ENCODE peak calls at places on chromosomes 13 and 19, in eight cellular contexts. One of them, this sample, is unnamed.

GRCh38 chr13:67235265-67235664 is 5.1 kb upstream of the PCDH9 start:
- DNase-seq in K562: no peak
- DNase-seq in SK-N-SH: peak
- DNase-seq in keratinocyte: no peak
- DNase-seq in GM23248: no peak
- DNase-seq in mammary epithelial cell: no peak
- DNase-seq in neuronal stem cell: no peak
- DNase-seq in H9: no peak
- DNase-seq in this sample: no peak

GRCh38 chr13:45445053-45445452 is 19.7 kb upstream of the COG3 start:
- DNase-seq in K562: no peak
- DNase-seq in SK-N-SH: no peak
- DNase-seq in keratinocyte: no peak
- DNase-seq in GM23248: no peak
- DNase-seq in mammary epithelial cell: no peak
- DNase-seq in neuronal stem cell: no peak
- DNase-seq in H9: no peak
- DNase-seq in this sample: no peak

GRCh38 chr19:40804783-40805242 is 5.8 kb downstream of the EGLN2 start:
- DNase-seq in K562: no peak
- DNase-seq in SK-N-SH: no peak
- DNase-seq in keratinocyte: no peak
- DNase-seq in GM23248: peak
- DNase-seq in mammary epithelial cell: no peak
- DNase-seq in neuronal stem cell: no peak
- DNase-seq in H9: no peak
- DNase-seq in this sample: peak

GRCh38 chr19:57527136-57527881 is at the start of gene ZNF549:
- DNase-seq in K562: peak
- DNase-seq in SK-N-SH: peak
- DNase-seq in keratinocyte: peak
- DNase-seq in GM23248: peak
- DNase-seq in mammary epithelial cell: peak
- DNase-seq in neuronal stem cell: peak
- DNase-seq in H9: peak
- DNase-seq in this sample: peak

GRCh38 chr13:45859682-45860081 is 8.1 kb upstream of the SIAH3 start:
- DNase-seq in K562: no peak
- DNase-seq in SK-N-SH: no peak
- DNase-seq in keratinocyte: no peak
- DNase-seq in GM23248: no peak
- DNase-seq in mammary epithelial cell: peak
- DNase-seq in neuronal stem cell: peak
- DNase-seq in H9: peak
- DNase-seq in this sample: no peak

GRCh38 chr19:54875506-54875905 is 1.5 kb downstream of the FCAR start:
- DNase-seq in K562: no peak
- DNase-seq in SK-N-SH: no peak
- DNase-seq in keratinocyte: no peak
- DNase-seq in GM23248: no peak
- DNase-seq in mammary epithelial cell: no peak
- DNase-seq in neuronal stem cell: no peak
- DNase-seq in H9: no peak
- DNase-seq in this sample: no peak

GRCh38 chr13:29284726-29285125 is 310.8 kb downstream of the SLC7A1 start:
- DNase-seq in K562: no peak
- DNase-seq in SK-N-SH: no peak
- DNase-seq in keratinocyte: no peak
- DNase-seq in GM23248: peak
- DNase-seq in mammary epithelial cell: no peak
- DNase-seq in neuronal stem cell: no peak
- DNase-seq in H9: no peak
- DNase-seq in this sample: no peak

GRCh38 chr19:38663957-38664502 is 16.6 kb downstream of the ACTN4 start:
- DNase-seq in K562: peak
- DNase-seq in SK-N-SH: no peak
- DNase-seq in keratinocyte: no peak
- DNase-seq in GM23248: no peak
- DNase-seq in mammary epithelial cell: no peak
- DNase-seq in neuronal stem cell: no peak
- DNase-seq in H9: no peak
- DNase-seq in this sample: peak

DNA sequence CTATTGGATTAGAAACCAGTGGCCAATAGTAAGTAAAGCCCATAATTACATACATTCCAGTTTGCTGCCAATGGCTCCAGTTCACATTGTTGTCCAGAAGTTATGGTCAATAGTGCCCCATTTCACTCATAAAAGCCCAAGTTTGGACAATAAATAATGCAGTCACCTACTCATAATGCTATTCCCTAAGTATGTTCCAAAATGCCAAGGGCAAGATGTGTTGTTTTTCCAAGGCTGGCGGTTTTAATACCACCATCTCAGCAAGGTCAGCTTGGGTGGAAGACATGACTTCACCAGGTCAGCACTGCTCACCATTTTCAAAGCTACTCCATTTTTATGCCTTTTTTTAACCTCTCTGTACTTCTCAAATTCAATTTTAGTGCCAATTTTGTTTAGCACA is 32.7 kb downstream of the KCTD12 start:
- DNase-seq in K562: no peak
- DNase-seq in SK-N-SH: no peak
- DNase-seq in keratinocyte: no peak
- DNase-seq in GM23248: no peak
- DNase-seq in mammary epithelial cell: peak
- DNase-seq in neuronal stem cell: no peak
- DNase-seq in H9: no peak
- DNase-seq in this sample: no peak
- H3K9ac ChIP-seq in K562: no peak
- H3K9ac ChIP-seq in SK-N-SH: no peak
- H3K9ac ChIP-seq in keratinocyte: peak
- H3K9ac ChIP-seq in GM23248: no peak
- H3K9ac ChIP-seq in mammary epithelial cell: no peak
- H3K9ac ChIP-seq in neuronal stem cell: no peak
- H3K9ac ChIP-seq in H9: no peak
- H3K9ac ChIP-seq in this sample: no peak

GRCh38 chr13:48749699-48750473 is 96.2 kb downstream of the CYSLTR2 start:
- DNase-seq in K562: peak
- DNase-seq in SK-N-SH: peak
- DNase-seq in keratinocyte: peak
- DNase-seq in GM23248: peak
- DNase-seq in mammary epithelial cell: peak
- DNase-seq in neuronal stem cell: peak
- DNase-seq in H9: peak
- DNase-seq in this sample: peak
- H3K9ac ChIP-seq in K562: no peak
- H3K9ac ChIP-seq in SK-N-SH: peak
- H3K9ac ChIP-seq in keratinocyte: peak
- H3K9ac ChIP-seq in GM23248: peak
- H3K9ac ChIP-seq in mammary epithelial cell: peak
- H3K9ac ChIP-seq in neuronal stem cell: no peak
- H3K9ac ChIP-seq in H9: no peak
- H3K9ac ChIP-seq in this sample: no peak

DNA sequence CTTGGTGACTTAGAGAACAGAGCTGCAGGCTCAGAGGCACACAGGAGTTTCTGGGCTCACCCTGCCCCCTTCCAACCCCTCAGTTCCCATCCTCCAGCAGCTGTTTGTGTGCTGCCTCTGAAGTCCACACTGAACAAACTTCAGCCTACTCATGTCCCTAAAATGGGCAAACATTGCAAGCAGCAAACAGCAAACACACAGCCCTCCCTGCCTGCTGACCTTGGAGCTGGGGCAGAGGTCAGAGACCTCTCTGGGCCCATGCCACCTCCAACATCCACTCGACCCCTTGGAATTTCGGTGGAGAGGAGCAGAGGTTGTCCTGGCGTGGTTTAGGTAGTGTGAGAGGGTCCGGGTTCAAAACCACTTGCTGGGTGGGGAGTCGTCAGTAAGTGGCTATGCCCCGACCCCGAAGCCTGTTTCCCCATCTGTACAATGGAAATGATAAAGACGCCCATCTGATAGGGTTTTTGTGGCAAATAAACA is 9.9 kb downstream of the APOC1 start:
- DNase-seq in K562: no peak
- DNase-seq in SK-N-SH: no peak
- DNase-seq in keratinocyte: no peak
- DNase-seq in GM23248: no peak
- DNase-seq in mammary epithelial cell: no peak
- DNase-seq in neuronal stem cell: no peak
- DNase-seq in H9: no peak
- DNase-seq in this sample: no peak
- H3K9ac ChIP-seq in K562: peak
- H3K9ac ChIP-seq in SK-N-SH: no peak
- H3K9ac ChIP-seq in keratinocyte: no peak
- H3K9ac ChIP-seq in GM23248: no peak
- H3K9ac ChIP-seq in mammary epithelial cell: no peak
- H3K9ac ChIP-seq in neuronal stem cell: no peak
- H3K9ac ChIP-seq in H9: no peak
- H3K9ac ChIP-seq in this sample: no peak

GRCh38 chr13:26806891-26807290 is 46.3 kb upstream of the GPR12 start:
- DNase-seq in K562: no peak
- DNase-seq in SK-N-SH: no peak
- DNase-seq in keratinocyte: no peak
- DNase-seq in GM23248: no peak
- DNase-seq in mammary epithelial cell: peak
- DNase-seq in neuronal stem cell: no peak
- DNase-seq in H9: no peak
- DNase-seq in this sample: no peak

GRCh38 chr13:26811636-26812035 is 51.0 kb upstream of the GPR12 start:
- DNase-seq in K562: no peak
- DNase-seq in SK-N-SH: no peak
- DNase-seq in keratinocyte: no peak
- DNase-seq in GM23248: no peak
- DNase-seq in mammary epithelial cell: no peak
- DNase-seq in neuronal stem cell: no peak
- DNase-seq in H9: no peak
- DNase-seq in this sample: no peak

GRCh38 chr13:26813626-26814348 is 53.2 kb upstream of the GPR12 start:
- DNase-seq in K562: no peak
- DNase-seq in SK-N-SH: no peak
- DNase-seq in keratinocyte: no peak
- DNase-seq in GM23248: no peak
- DNase-seq in mammary epithelial cell: no peak
- DNase-seq in neuronal stem cell: no peak
- DNase-seq in H9: no peak
- DNase-seq in this sample: no peak

DNA sequence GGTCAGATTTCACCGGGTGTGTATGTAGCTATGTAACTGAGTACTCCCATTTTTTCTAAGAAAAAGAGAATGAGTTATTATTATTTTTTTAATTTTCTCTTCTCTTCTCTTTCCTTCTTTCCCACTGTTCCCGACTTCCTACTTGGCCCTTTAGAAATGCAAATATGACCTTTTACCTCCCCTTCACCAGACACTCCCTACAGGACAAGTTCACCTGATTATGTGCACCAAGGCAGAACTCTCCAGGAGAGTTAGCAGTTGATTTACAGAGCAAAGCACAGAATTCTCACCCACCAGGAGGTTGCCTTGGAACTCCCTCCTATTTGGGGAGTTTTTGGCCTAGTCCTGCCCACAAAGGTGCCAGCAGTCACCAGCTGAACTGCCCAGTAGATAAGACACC is 49.5 kb upstream of the GPR12 start:
- DNase-seq in K562: no peak
- DNase-seq in SK-N-SH: no peak
- DNase-seq in keratinocyte: no peak
- DNase-seq in GM23248: no peak
- DNase-seq in mammary epithelial cell: no peak
- DNase-seq in neuronal stem cell: no peak
- DNase-seq in H9: no peak
- DNase-seq in this sample: no peak
- H3K9ac ChIP-seq in K562: no peak
- H3K9ac ChIP-seq in SK-N-SH: no peak
- H3K9ac ChIP-seq in keratinocyte: no peak
- H3K9ac ChIP-seq in GM23248: no peak
- H3K9ac ChIP-seq in mammary epithelial cell: no peak
- H3K9ac ChIP-seq in neuronal stem cell: no peak
- H3K9ac ChIP-seq in H9: no peak
- H3K9ac ChIP-seq in this sample: no peak

DNA sequence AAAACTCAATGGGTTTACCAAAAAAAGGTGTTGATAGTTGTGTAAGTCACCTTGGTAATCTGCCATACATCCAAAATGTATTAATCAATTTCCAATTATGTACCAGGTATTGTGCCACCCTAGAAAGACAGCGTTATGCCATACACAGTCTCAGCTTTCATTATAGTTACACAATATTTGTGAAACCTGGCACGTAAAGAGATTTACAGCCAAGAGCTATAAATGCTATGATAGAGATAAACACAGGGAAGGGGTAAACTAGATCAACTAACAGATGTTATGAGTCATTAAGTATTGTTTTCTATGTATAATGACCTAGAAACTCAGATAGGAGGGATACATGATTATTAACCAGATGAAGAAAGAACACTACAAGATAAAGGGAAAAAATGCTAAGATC is 725.6 kb upstream of the SLITRK5 start:
- DNase-seq in K562: no peak
- DNase-seq in SK-N-SH: no peak
- DNase-seq in keratinocyte: no peak
- DNase-seq in GM23248: no peak
- DNase-seq in mammary epithelial cell: no peak
- DNase-seq in neuronal stem cell: no peak
- DNase-seq in H9: no peak
- DNase-seq in this sample: no peak
- H3K9ac ChIP-seq in K562: no peak
- H3K9ac ChIP-seq in SK-N-SH: no peak
- H3K9ac ChIP-seq in keratinocyte: no peak
- H3K9ac ChIP-seq in GM23248: no peak
- H3K9ac ChIP-seq in mammary epithelial cell: no peak
- H3K9ac ChIP-seq in neuronal stem cell: no peak
- H3K9ac ChIP-seq in H9: no peak
- H3K9ac ChIP-seq in this sample: no peak

DNA sequence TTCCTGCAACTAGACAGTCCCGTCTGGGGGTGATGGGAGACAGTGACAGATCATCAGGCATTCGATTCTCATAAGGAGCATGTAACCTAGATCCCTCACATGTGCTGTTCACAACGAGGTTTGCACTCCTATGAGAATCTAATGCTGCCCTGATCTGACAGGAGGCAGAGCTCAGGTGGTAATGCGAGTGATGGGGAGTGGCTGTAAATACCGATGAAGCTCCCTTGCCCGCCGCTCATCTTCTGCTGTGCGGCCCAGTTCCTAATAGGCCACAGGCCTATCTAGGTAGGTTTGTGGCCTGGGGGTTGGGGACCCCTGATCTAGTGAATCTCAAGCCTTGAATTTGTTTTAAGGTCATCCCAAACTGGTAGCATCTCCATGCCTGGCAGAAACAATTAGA is 27.3 kb upstream of the FAM124A start:
- DNase-seq in K562: no peak
- DNase-seq in SK-N-SH: no peak
- DNase-seq in keratinocyte: no peak
- DNase-seq in GM23248: no peak
- DNase-seq in mammary epithelial cell: no peak
- DNase-seq in neuronal stem cell: no peak
- DNase-seq in H9: no peak
- DNase-seq in this sample: no peak
- H3K9ac ChIP-seq in K562: no peak
- H3K9ac ChIP-seq in SK-N-SH: no peak
- H3K9ac ChIP-seq in keratinocyte: no peak
- H3K9ac ChIP-seq in GM23248: no peak
- H3K9ac ChIP-seq in mammary epithelial cell: no peak
- H3K9ac ChIP-seq in neuronal stem cell: no peak
- H3K9ac ChIP-seq in H9: no peak
- H3K9ac ChIP-seq in this sample: no peak